ENCODE peak calls at places on chromosomes 7 and 10, in ten cellular contexts. V is gastrocnemius medialis; H is iris pigment epithelial cell; W is GM03348; Q is activated CD4-positive, alpha-beta T cell treated with anti-CD3 and anti-CD28 coated beads for 36 hours; A is NB4; J is astrocyte of the spinal cord; O is fibroblast of the conjunctiva; E is activated naive CD8-positive, alpha-beta T cell treated with anti-CD3 and anti-CD28 coated beads, Interleukin-2, amount 10 ng/mL, durations not matched to agents 7 days and 5 days; P is ELF-1. R is an unnamed sample.

GRCh38 chr10:114571316-114571999 is 86.6 kb downstream of the ABLIM1 start:
- DNase-seq in V (no peak), H (no peak), W (no peak), Q (no peak), A (no peak), J (no peak), O (no peak), E (no peak), P (no peak), R (no peak)

GRCh38 chr10:120810298-120810697 is 40.9 kb upstream of the WDR11 start:
- DNase-seq in V (no peak), H (no peak), W (no peak), Q (no peak), A (no peak), J (no peak), O (no peak), E (no peak), P (no peak), R (no peak)

GRCh38 chr7:5282464-5283316 is at the start of gene SLC29A4:
- DNase-seq in V (no peak), H (no peak), W (peak; percentile 74), Q (peak; percentile 47), A (peak; percentile 52), J (no peak), O (no peak), E (peak; percentile 53), P (no peak), R (no peak)

GRCh38 chr7:134619627-134620331 is 26.9 kb upstream of the BPGM start:
- DNase-seq in V (no peak), H (peak; percentile 92), W (peak; percentile 40), Q (no peak), A (no peak), J (peak; percentile 95), O (peak; percentile 88), E (no peak), P (no peak), R (no peak)

GRCh38 chr7:132489776-132490237 is 86.5 kb downstream of the PLXNA4 start:
- DNase-seq in V (no peak), H (no peak), W (no peak), Q (no peak), A (no peak), J (no peak), O (no peak), E (no peak), P (no peak), R (no peak)

GRCh38 chr10:23525406-23525805 is 86.5 kb downstream of the OTUD1 start:
- DNase-seq in V (peak; percentile 19), H (no peak), W (peak; percentile 29), Q (peak; percentile 26), A (peak; percentile 15), J (peak; percentile 3), O (no peak), E (no peak), P (no peak), R (peak; percentile 9)

GRCh38 chr10:114519306-114519669 is 115.0 kb upstream of the AFAP1L2 start:
- DNase-seq in V (peak; percentile 32), H (no peak), W (no peak), Q (peak; percentile 42), A (no peak), J (no peak), O (no peak), E (no peak), P (no peak), R (no peak)

GRCh38 chr10:84537447-84537931 is 209.1 kb downstream of the CCSER2 start:
- DNase-seq in V (peak; percentile 32), H (peak; percentile 50), W (peak; percentile 87), Q (peak; percentile 55), A (peak; percentile 71), J (peak; percentile 65), O (peak; percentile 49), E (no peak), P (peak; percentile 68), R (no peak)